ENCODE peak calls at places on chromosomes 2 and 18, in nine cellular contexts. O is naive thymus-derived CD8-positive, alpha-beta T cell; J is activated T-cell treated with anti-CD3 and anti-CD28 coated beads for 48 hours; R is EL; B is stimulated activated CD8-positive, alpha-beta memory T cell treated with anti-CD3 and anti-CD28 coated beads, Interleukin-7, amount 100 ng/mL, for 24 hours; S is tibial nerve; A is fibroblast of lung; L is AG08395; V is NCI-H460. U is an unnamed sample.

GRCh38 chr2:38315707-38316333 is 61.3 kb downstream of the ATL2 start:
- DNase-seq in O (peak; percentile 52), J (no peak), R (peak; percentile 62), B (no peak), S (peak; percentile 28), A (peak; percentile 42), L (peak; percentile 50), V (peak; percentile 78), U (peak; percentile 46)

GRCh38 chr2:45649855-45650806 is 1.3 kb upstream of the PRKCE start:
- DNase-seq in O (peak; percentile 77), J (peak; percentile 45), R (peak; percentile 60), B (peak; percentile 35), S (peak; percentile 84), A (peak; percentile 62), L (peak; percentile 57), V (peak; percentile 26), U (peak; percentile 83)

GRCh38 chr2:179218848-179219594 is 45.6 kb downstream of the SESTD1 start:
- DNase-seq in O (peak; percentile 72), J (peak; percentile 23), R (peak; percentile 69), B (peak; percentile 13), S (peak; percentile 89), A (peak; percentile 78), L (peak; percentile 78), V (peak; percentile 76), U (peak; percentile 78)

GRCh38 chr18:76960528-76961035 is 138.2 kb downstream of the ZNF236 start:
- DNase-seq in O (no peak), J (no peak), R (no peak), B (no peak), S (no peak), A (no peak), L (no peak), V (no peak), U (no peak)

GRCh38 chr2:144455979-144456378 is 63.9 kb downstream of the ZEB2 start:
- DNase-seq in O (no peak), J (no peak), R (no peak), B (no peak), S (no peak), A (no peak), L (no peak), V (no peak), U (no peak)

GRCh38 chr2:165469417-165469816 is at the start of gene CSRNP3:
- DNase-seq in O (no peak), J (no peak), R (peak; percentile 52), B (no peak), S (peak; percentile 31), A (peak; percentile 92), L (peak; percentile 82), V (peak; percentile 82), U (peak; percentile 73)

GRCh38 chr2:68632026-68632425 is 11.4 kb upstream of the PROKR1 start:
- DNase-seq in O (no peak), J (no peak), R (no peak), B (no peak), S (no peak), A (peak; percentile 20), L (no peak), V (no peak), U (no peak)

GRCh38 chr2:98825858-98826257 is 94.9 kb upstream of the MGAT4A start:
- DNase-seq in O (no peak), J (no peak), R (no peak), B (no peak), S (no peak), A (no peak), L (no peak), V (no peak), U (no peak)

GRCh38 chr18:6929370-6930102 is 188.1 kb downstream of the LAMA1 start:
- DNase-seq in O (no peak), J (no peak), R (no peak), B (no peak), S (no peak), A (no peak), L (no peak), V (peak; percentile 54), U (no peak)

GRCh38 chr2:19435815-19436214 is 77.4 kb upstream of the OSR1 start:
- DNase-seq in O (no peak), J (no peak), R (peak; percentile 49), B (no peak), S (no peak), A (no peak), L (peak; percentile 37), V (no peak), U (peak; percentile 20)